ENCODE peak calls at places on chromosomes 13 and 19, in nine cellular contexts. K is IMR-90, J is trophoblast cell, S is PC-3, T is OCI-LY7, X is GM23248, P is mammary epithelial cell, U is SK-N-SH, V is fibroblast of lung. A is an unnamed sample. For H3K36me3 and H3K9me3, the result is how much of the 10 kb centered on the place peaks cover.

GRCh38 chr19:40662925-40663711 is 27.3 kb downstream of the NUMBL start:
- DNase-seq in K (peak), J (peak), S (peak), T (peak), X (peak), P (peak), U (peak), V (peak), A (peak)

GRCh38 chr19:47122359-47123335 is 8.0 kb upstream of the SAE1 start:
- DNase-seq in K (peak), J (peak), S (peak), T (no peak), X (peak), P (peak), U (no peak), V (peak), A (no peak)

GRCh38 chr19:23070353-23070781 is 46.5 kb upstream of the ZNF730 start:
- DNase-seq in K (peak), J (peak), S (no peak), T (no peak), X (peak), P (peak), U (peak), V (peak), A (no peak)

GRCh38 chr19:737591-738093 is 13.3 kb upstream of the MISP start:
- DNase-seq in K (peak), J (peak), S (peak), T (peak), X (peak), P (no peak), U (peak), V (peak), A (peak)

GRCh38 chr19:39196320-39196719 is 444 bp upstream of the NCCRP1 start:
- DNase-seq in K (no peak), J (no peak), S (no peak), T (no peak), X (no peak), P (no peak), U (no peak), V (no peak), A (no peak)

GRCh38 chr13:44243198-44243852 is 130.3 kb upstream of the SERP2 start:
- DNase-seq in K (peak), J (peak), S (peak), T (peak), X (peak), P (peak), U (peak), V (peak), A (peak)

GRCh38 chr13:27450921-27451461 is 627 bp upstream of the MTIF3 start:
- DNase-seq in K (peak), J (peak), S (peak), T (peak), X (peak), P (peak), U (peak), V (peak), A (peak)

GRCh38 chr19:46648070-46648960 is 12.3 kb upstream of the GNG8 start:
- DNase-seq in K (no peak), J (no peak), S (no peak), T (no peak), X (no peak), P (no peak), U (no peak), V (no peak), A (no peak)

GRCh38 chr13:107210216-107211010 is 642.5 kb upstream of the ARGLU1 start:
- DNase-seq in K (peak), J (no peak), S (no peak), T (no peak), X (peak), P (no peak), U (no peak), V (peak), A (peak)

GRCh38 chr13:102768914-102769313 is 4.7 kb downstream of the TEX30 start:
- DNase-seq in K (no peak), J (peak), S (no peak), T (no peak), X (no peak), P (no peak), U (no peak), V (no peak), A (no peak)

GRCh38 chr19:33241530-33242101 is 16.0 kb upstream of the SLC7A10 start:
- DNase-seq in K (no peak), J (peak), S (peak), T (peak), X (peak), P (peak), U (peak), V (peak), A (peak)

GRCh38 chr13:44768233-44768632 is 192.1 kb upstream of the TSC22D1 start:
- DNase-seq in K (no peak), J (peak), S (no peak), T (no peak), X (no peak), P (no peak), U (no peak), V (no peak), A (no peak)

GRCh38 chr19:42267644-42268141 is 1.4 kb upstream of the CIC start:
- DNase-seq in K (no peak), J (peak), S (no peak), T (no peak), X (peak), P (no peak), U (no peak), V (no peak), A (peak)

GRCh38 chr13:113351514-113352026 is 12.4 kb downstream of the GRTP1 start:
- DNase-seq in K (no peak), J (no peak), S (no peak), T (no peak), X (no peak), P (no peak), U (no peak), V (no peak), A (no peak)

GRCh38 chr13:48772908-48773307 is 119.2 kb downstream of the CYSLTR2 start:
- DNase-seq in K (no peak), J (no peak), S (no peak), T (no peak), X (no peak), P (no peak), U (no peak), V (no peak), A (no peak)

GRCh38 chr13:80339841-80340642 is 884 bp downstream of the SPRY2 start:
- DNase-seq in K (peak), J (peak), S (peak), T (no peak), X (peak), P (peak), U (peak), V (peak), A (peak)

GRCh38 chr19:58562126-58563033 is 4.0 kb upstream of the UBE2M start:
- DNase-seq in K (peak), J (peak), S (peak), T (no peak), X (peak), P (peak), U (peak), V (peak), A (peak)

GRCh38 chr19:843836-844299 is 3.1 kb downstream of the PRTN3 start:
- DNase-seq in K (no peak), J (no peak), S (no peak), T (no peak), X (no peak), P (no peak), U (no peak), V (no peak), A (no peak)

GRCh38 chr13:49456156-49456555 is 12.1 kb downstream of the SETDB2 start:
- DNase-seq in K (peak), J (no peak), S (no peak), T (no peak), X (no peak), P (no peak), U (no peak), V (no peak), A (no peak)

GRCh38 chr13:26132756-26133155 is 80.9 kb upstream of the SHISA2 start:
- DNase-seq in K (peak), J (no peak), S (peak), T (no peak), X (peak), P (peak), U (no peak), V (peak), A (no peak)

GRCh38 chr19:41883463-41883820 is 458 bp downstream of the ARHGEF1 start:
- DNase-seq in K (no peak), J (no peak), S (no peak), T (no peak), X (peak), P (no peak), U (no peak), V (no peak), A (no peak)

GRCh38 chr13:33524086-33524485 is 238.5 kb upstream of the STARD13 start:
- DNase-seq in K (peak), J (no peak), S (peak), T (no peak), X (peak), P (peak), U (no peak), V (peak), A (no peak)

GRCh38 chr19:13013649-13014048 is 18.4 kb downstream of the NFIX start:
- DNase-seq in K (no peak), J (no peak), S (peak), T (no peak), X (peak), P (no peak), U (no peak), V (peak), A (no peak)

GRCh38 chr13:30037306-30037705 is 186.9 kb upstream of the UBL3 start:
- DNase-seq in K (no peak), J (no peak), S (no peak), T (no peak), X (no peak), P (no peak), U (peak), V (peak), A (no peak)

GRCh38 chr13:113550453-113550852 is 34.1 kb upstream of the TFDP1 start:
- DNase-seq in K (no peak), J (no peak), S (no peak), T (no peak), X (no peak), P (no peak), U (no peak), V (no peak), A (no peak)

GRCh38 chr13:84574851-84575250 is 692.6 kb upstream of the SLITRK1 start:
- DNase-seq in K (peak), J (no peak), S (peak), T (no peak), X (peak), P (no peak), U (peak), V (peak), A (peak)

GRCh38 chr13:111846396-111847174 is 220.4 kb upstream of the SOX1 start:
- DNase-seq in K (no peak), J (no peak), S (no peak), T (no peak), X (no peak), P (no peak), U (no peak), V (no peak), A (no peak)

GRCh38 chr13:39676315-39676876 is 20.9 kb downstream of the COG6 start:
- DNase-seq in K (peak), J (peak), S (peak), T (peak), X (peak), P (peak), U (peak), V (peak), A (peak)

GRCh38 chr13:48304132-48304876 is 753 bp downstream of the RB1 start:
- DNase-seq in K (peak), J (peak), S (peak), T (peak), X (peak), P (peak), U (peak), V (peak), A (peak)

GRCh38 chr19:38210458-38210987 is 13.5 kb downstream of the DPF1 start:
- DNase-seq in K (peak), J (no peak), S (no peak), T (no peak), X (peak), P (no peak), U (peak), V (peak), A (peak)

GRCh38 chr13:79805317-79805716 is 324.4 kb downstream of the NDFIP2 start:
- DNase-seq in K (no peak), J (no peak), S (no peak), T (no peak), X (no peak), P (no peak), U (no peak), V (no peak), A (no peak)

GRCh38 chr19:55247621-55248099 is 11.2 kb downstream of the PPP6R1 start:
- DNase-seq in K (no peak), J (peak), S (peak), T (no peak), X (peak), P (peak), U (peak), V (peak), A (no peak)

GRCh38 chr13:110307697-110308376 is 753 bp downstream of the COL4A2 start:
- DNase-seq in K (peak), J (peak), S (no peak), T (no peak), X (peak), P (peak), U (no peak), V (peak), A (peak)

GRCh38 chr13:40966298-40966697 is 52.8 kb downstream of the ELF1 start:
- DNase-seq in K (no peak), J (peak), S (no peak), T (no peak), X (no peak), P (no peak), U (no peak), V (no peak), A (no peak)
- H3K4me2 ChIP-seq in K (no peak), J (no peak), S (no peak), T (peak), X (no peak), P (no peak), U (no peak), V (no peak), A (no peak)

GRCh38 chr19:7983286-7983950 is 22.0 kb downstream of the ELAVL1 start:
- DNase-seq in K (no peak), J (no peak), S (no peak), T (no peak), X (no peak), P (no peak), U (no peak), V (no peak), A (no peak)
- H3K36me3 ChIP-seq in K (half or more), J (half or more), S (half or more), T (half or more), X (under half), P (under half), U (half or more), V (under half), A (under half)

GRCh38 chr19:50050406-50051223 is 24.8 kb downstream of the ZNF473 start:
- DNase-seq in K (peak), J (peak), S (peak), T (peak), X (peak), P (peak), U (peak), V (peak), A (peak)

GRCh38 chr19:50043967-50044366 is 18.2 kb downstream of the ZNF473 start:
- DNase-seq in K (no peak), J (no peak), S (no peak), T (no peak), X (no peak), P (no peak), U (no peak), V (no peak), A (no peak)

GRCh38 chr19:50044922-50045321 is 19.1 kb downstream of the ZNF473 start:
- DNase-seq in K (no peak), J (no peak), S (no peak), T (no peak), X (no peak), P (no peak), U (no peak), V (no peak), A (no peak)

GRCh38 chr19:50046649-50047503 is 21.1 kb downstream of the ZNF473 start:
- DNase-seq in K (peak), J (peak), S (peak), T (peak), X (peak), P (no peak), U (peak), V (no peak), A (no peak)

DNA sequence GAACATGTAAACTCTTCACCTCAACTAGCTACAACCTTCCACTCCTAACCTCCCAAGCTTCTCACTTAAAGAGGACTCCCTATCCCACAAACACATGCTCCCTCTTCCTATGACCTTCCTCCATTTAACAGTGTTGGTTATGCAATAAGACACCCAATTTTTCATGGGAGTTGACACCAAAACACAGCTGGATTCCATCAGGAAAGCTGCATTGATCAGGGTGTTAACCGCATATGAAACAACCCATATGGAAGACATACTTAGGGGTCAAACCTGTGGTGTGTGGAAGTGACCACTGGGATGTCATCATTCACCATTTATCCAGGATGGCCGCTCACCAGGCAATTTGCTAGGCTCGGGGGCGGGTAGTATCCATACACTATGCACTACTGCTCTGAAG is 21.9 kb downstream of the ZNF473 start:
- DNase-seq in K (peak), J (no peak), S (no peak), T (no peak), X (no peak), P (no peak), U (no peak), V (no peak), A (no peak)
- H3K9me3 ChIP-seq in K (under half), J (under half), S (under half), T (under half), X (under half), P (half or more), U (under half), V (under half), A (under half)

GRCh38 chr19:2423913-2424685 is 3.3 kb downstream of the TIMM13 start:
- DNase-seq in K (no peak), J (no peak), S (no peak), T (no peak), X (no peak), P (no peak), U (no peak), V (no peak), A (peak)
- H3K4me2 ChIP-seq in K (no peak), J (no peak), S (peak), T (no peak), X (no peak), P (no peak), U (no peak), V (no peak), A (peak)

DNA sequence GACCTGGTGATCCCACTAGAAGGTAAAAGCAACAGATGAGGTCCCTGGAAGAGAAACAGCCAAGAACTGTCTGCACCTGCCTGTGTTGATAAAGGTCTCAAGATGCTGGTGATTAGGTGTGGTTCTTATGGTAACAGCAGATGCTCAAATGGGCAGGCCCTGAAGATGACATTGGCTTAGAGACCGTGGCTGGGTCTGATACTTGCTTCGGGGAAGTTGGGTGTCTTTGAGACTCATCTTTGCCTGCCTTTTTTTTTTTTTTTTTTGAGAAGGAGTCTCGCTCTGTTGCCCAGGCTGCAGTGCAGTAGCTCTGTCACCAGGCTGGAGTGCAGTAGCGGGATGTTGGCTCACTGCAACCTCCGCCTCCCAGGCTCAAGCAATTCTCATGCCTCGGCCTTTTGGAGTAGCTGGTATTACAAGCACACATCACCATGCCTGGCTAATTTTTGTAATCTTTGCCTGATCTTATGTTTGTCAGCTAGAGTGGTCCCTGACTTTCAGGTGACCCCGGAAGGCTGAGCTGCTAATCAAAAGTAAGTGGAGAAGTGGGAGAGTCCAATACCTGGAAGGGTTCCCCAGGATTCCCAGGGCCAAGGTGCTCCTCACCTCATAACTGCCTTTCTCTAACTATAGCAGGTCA is 7.9 kb downstream of the SLC25A23 start:
- DNase-seq in K (no peak), J (no peak), S (no peak), T (no peak), X (no peak), P (no peak), U (no peak), V (no peak), A (no peak)
- H3K36me3 ChIP-seq in K (under half), J (under half), S (under half), T (half or more), X (under half), P (under half), U (under half), V (under half), A (under half)

DNA sequence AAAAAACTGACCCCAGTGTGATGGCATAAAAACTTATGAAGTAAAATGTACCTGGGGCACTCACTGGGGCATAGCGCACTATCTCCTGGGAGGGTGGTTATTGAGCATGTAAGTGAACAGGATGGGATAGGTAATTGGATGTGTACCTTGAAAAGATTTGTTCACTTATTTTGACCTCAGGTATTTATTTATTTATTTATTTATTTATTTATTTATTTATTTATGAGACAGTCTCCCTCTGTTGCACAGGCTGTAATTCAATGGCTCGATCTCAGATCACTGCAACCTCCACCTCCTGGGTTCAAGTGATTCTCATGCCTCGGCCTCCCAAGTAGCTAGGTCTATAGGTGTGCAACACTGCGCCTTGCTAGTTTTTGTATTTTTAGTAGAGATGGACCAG is 5.9 kb upstream of the ZNF626 start:
- DNase-seq in K (no peak), J (no peak), S (no peak), T (no peak), X (no peak), P (no peak), U (no peak), V (no peak), A (no peak)
- H3K9me3 ChIP-seq in K (under half), J (under half), S (under half), T (under half), X (under half), P (under half), U (under half), V (under half), A (under half)

DNA sequence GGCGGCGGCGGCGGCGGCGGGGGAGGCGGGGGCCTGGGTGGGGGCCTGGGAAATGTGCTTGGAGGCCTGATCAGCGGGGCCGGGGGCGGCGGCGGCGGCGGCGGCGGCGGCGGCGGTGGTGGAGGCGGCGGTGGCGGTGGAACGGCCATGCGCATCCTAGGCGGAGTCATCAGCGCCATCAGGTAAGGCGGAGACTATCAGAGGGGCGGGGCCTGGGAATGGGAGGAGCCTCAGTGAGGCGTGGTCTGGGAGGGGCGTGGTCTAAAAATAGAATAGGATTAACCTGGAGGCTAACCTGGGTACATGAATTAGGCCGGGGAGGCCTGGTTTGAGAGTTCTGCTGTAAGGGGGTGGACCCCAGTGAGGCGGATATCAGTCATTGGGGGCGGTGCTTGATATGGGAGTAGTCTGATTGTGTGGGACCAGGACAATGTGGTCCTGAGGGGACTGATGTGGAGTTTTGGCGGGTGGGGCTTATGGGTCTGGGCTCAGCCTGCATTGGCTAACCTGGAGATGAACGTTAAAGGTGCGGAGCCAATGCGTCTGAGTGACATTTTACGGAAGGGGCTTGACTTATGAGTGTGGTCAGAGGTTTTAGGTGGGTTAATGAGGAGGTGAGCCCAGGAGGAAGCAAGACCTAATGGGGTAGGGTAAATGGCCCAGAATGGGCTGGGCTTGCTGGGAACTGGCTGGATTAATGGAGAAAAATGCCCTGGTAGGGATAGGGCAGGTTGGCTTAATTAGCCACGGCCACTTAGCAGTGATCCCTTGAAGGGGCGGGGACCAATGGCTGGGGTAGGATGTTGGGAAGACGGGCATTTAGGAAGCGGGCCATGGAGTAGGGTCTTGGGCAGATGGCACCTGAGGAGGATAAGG is 1.4 kb downstream of the CAPNS1 start:
- DNase-seq in K (peak), J (peak), S (peak), T (peak), X (peak), P (peak), U (peak), V (peak), A (peak)
- H3K4me2 ChIP-seq in K (peak), J (peak), S (peak), T (peak), X (peak), P (peak), U (peak), V (peak), A (peak)

GRCh38 chr19:14405758-14406644 is 13.1 kb downstream of the DDX39A start:
- DNase-seq in K (peak), J (peak), S (peak), T (peak), X (peak), P (peak), U (peak), V (peak), A (peak)
- H3K36me3 ChIP-seq in K (half or more), J (under half), S (half or more), T (half or more), X (under half), P (under half), U (under half), V (half or more), A (under half)